ENCODE peak calls at places on chromosomes 13 and 19, in seven cellular contexts. One of them, this sample, is unnamed.

GRCh38 chr13:57874530-57874929 is 243.0 kb downstream of the PCDH17 start:
- DNase-seq in stomach: no peak
- DNase-seq in breast epithelium: no peak
- DNase-seq in GM12878: no peak
- DNase-seq in esophagus muscularis mucosa: no peak
- DNase-seq in suprapubic skin: no peak
- DNase-seq in K562: no peak
- DNase-seq in this sample: no peak

GRCh38 chr13:53064721-53065120 is 36.1 kb downstream of the OLFM4 start:
- DNase-seq in suprapubic skin: no peak
- DNase-seq in esophagus muscularis mucosa: peak
- DNase-seq in GM12878: no peak
- DNase-seq in breast epithelium: no peak
- DNase-seq in K562: no peak
- DNase-seq in stomach: no peak
- DNase-seq in this sample: no peak

GRCh38 chr19:7595466-7596133 is at the start of gene CAMSAP3:
- DNase-seq in esophagus muscularis mucosa: no peak
- DNase-seq in suprapubic skin: no peak
- DNase-seq in K562: peak
- DNase-seq in stomach: peak
- DNase-seq in breast epithelium: no peak
- DNase-seq in GM12878: no peak
- DNase-seq in this sample: no peak

GRCh38 chr13:36297259-36297599 is 385 bp downstream of the CCDC169 start:
- DNase-seq in suprapubic skin: no peak
- DNase-seq in K562: no peak
- DNase-seq in GM12878: no peak
- DNase-seq in esophagus muscularis mucosa: no peak
- DNase-seq in stomach: no peak
- DNase-seq in breast epithelium: no peak
- DNase-seq in this sample: no peak

GRCh38 chr13:90055121-90055520 is 1292.4 kb upstream of the MIR17HG start:
- DNase-seq in esophagus muscularis mucosa: no peak
- DNase-seq in K562: no peak
- DNase-seq in breast epithelium: no peak
- DNase-seq in suprapubic skin: no peak
- DNase-seq in GM12878: no peak
- DNase-seq in stomach: no peak
- DNase-seq in this sample: no peak

GRCh38 chr19:58395220-58395978 is at the start of gene RNF225:
- DNase-seq in GM12878: no peak
- DNase-seq in suprapubic skin: peak
- DNase-seq in esophagus muscularis mucosa: no peak
- DNase-seq in K562: no peak
- DNase-seq in breast epithelium: peak
- DNase-seq in stomach: no peak
- DNase-seq in this sample: no peak

GRCh38 chr13:41179593-41180250 is 14.6 kb downstream of the KBTBD7 start:
- DNase-seq in esophagus muscularis mucosa: no peak
- DNase-seq in breast epithelium: no peak
- DNase-seq in K562: peak
- DNase-seq in GM12878: no peak
- DNase-seq in suprapubic skin: no peak
- DNase-seq in stomach: no peak
- DNase-seq in this sample: no peak

GRCh38 chr19:35856546-35857149 is at the start of gene KIRREL2:
- DNase-seq in breast epithelium: no peak
- DNase-seq in K562: no peak
- DNase-seq in suprapubic skin: no peak
- DNase-seq in stomach: no peak
- DNase-seq in GM12878: no peak
- DNase-seq in esophagus muscularis mucosa: no peak
- DNase-seq in this sample: no peak

GRCh38 chr19:43699506-43700367 is 16.1 kb upstream of the IRGC start:
- DNase-seq in esophagus muscularis mucosa: no peak
- DNase-seq in breast epithelium: no peak
- DNase-seq in stomach: peak
- DNase-seq in K562: no peak
- DNase-seq in GM12878: no peak
- DNase-seq in suprapubic skin: no peak
- DNase-seq in this sample: peak

GRCh38 chr19:4516939-4517300 is 1.4 kb downstream of the PLIN4 start:
- DNase-seq in stomach: no peak
- DNase-seq in K562: no peak
- DNase-seq in suprapubic skin: no peak
- DNase-seq in breast epithelium: no peak
- DNase-seq in esophagus muscularis mucosa: no peak
- DNase-seq in GM12878: no peak
- DNase-seq in this sample: no peak

GRCh38 chr13:23898101-23898500 is 799 bp upstream of the C1QTNF9B start:
- DNase-seq in suprapubic skin: no peak
- DNase-seq in GM12878: no peak
- DNase-seq in K562: no peak
- DNase-seq in esophagus muscularis mucosa: no peak
- DNase-seq in breast epithelium: no peak
- DNase-seq in stomach: no peak
- DNase-seq in this sample: peak

GRCh38 chr13:20869540-20869939 is 33.0 kb downstream of the XPO4 start:
- DNase-seq in GM12878: no peak
- DNase-seq in K562: no peak
- DNase-seq in esophagus muscularis mucosa: no peak
- DNase-seq in suprapubic skin: no peak
- DNase-seq in breast epithelium: no peak
- DNase-seq in stomach: no peak
- DNase-seq in this sample: no peak

GRCh38 chr19:10560154-10560553 is 5.7 kb downstream of the KRI1 start:
- DNase-seq in suprapubic skin: no peak
- DNase-seq in K562: no peak
- DNase-seq in stomach: no peak
- DNase-seq in GM12878: no peak
- DNase-seq in breast epithelium: no peak
- DNase-seq in esophagus muscularis mucosa: no peak
- DNase-seq in this sample: no peak

GRCh38 chr19:42065511-42065910 is 4.5 kb downstream of the GRIK5 start:
- DNase-seq in K562: no peak
- DNase-seq in GM12878: no peak
- DNase-seq in esophagus muscularis mucosa: no peak
- DNase-seq in suprapubic skin: no peak
- DNase-seq in stomach: no peak
- DNase-seq in breast epithelium: no peak
- DNase-seq in this sample: no peak

GRCh38 chr13:22483276-22483675 is 697.5 kb upstream of the SGCG start:
- DNase-seq in breast epithelium: no peak
- DNase-seq in suprapubic skin: no peak
- DNase-seq in K562: no peak
- DNase-seq in esophagus muscularis mucosa: no peak
- DNase-seq in stomach: no peak
- DNase-seq in GM12878: no peak
- DNase-seq in this sample: no peak

GRCh38 chr19:11451942-11452813 is 16.7 kb downstream of the PRKCSH start:
- DNase-seq in breast epithelium: no peak
- DNase-seq in stomach: no peak
- DNase-seq in GM12878: no peak
- DNase-seq in K562: peak
- DNase-seq in esophagus muscularis mucosa: no peak
- DNase-seq in suprapubic skin: no peak
- DNase-seq in this sample: no peak

GRCh38 chr19:33668968-33669367 is 47.2 kb downstream of the CHST8 start:
- DNase-seq in breast epithelium: no peak
- DNase-seq in esophagus muscularis mucosa: no peak
- DNase-seq in suprapubic skin: no peak
- DNase-seq in stomach: no peak
- DNase-seq in K562: no peak
- DNase-seq in GM12878: no peak
- DNase-seq in this sample: no peak

GRCh38 chr19:35341565-35342225 is 6.0 kb upstream of the FFAR1 start:
- DNase-seq in stomach: no peak
- DNase-seq in breast epithelium: no peak
- DNase-seq in esophagus muscularis mucosa: no peak
- DNase-seq in suprapubic skin: no peak
- DNase-seq in GM12878: no peak
- DNase-seq in K562: no peak
- DNase-seq in this sample: no peak

GRCh38 chr13:30364133-30364532 is 56.8 kb upstream of the KATNAL1 start:
- DNase-seq in breast epithelium: no peak
- DNase-seq in stomach: no peak
- DNase-seq in esophagus muscularis mucosa: no peak
- DNase-seq in GM12878: no peak
- DNase-seq in K562: peak
- DNase-seq in suprapubic skin: no peak
- DNase-seq in this sample: no peak

GRCh38 chr13:113176822-113177221 is 18.4 kb downstream of the PROZ start:
- DNase-seq in esophagus muscularis mucosa: no peak
- DNase-seq in stomach: no peak
- DNase-seq in suprapubic skin: no peak
- DNase-seq in GM12878: no peak
- DNase-seq in breast epithelium: no peak
- DNase-seq in K562: no peak
- DNase-seq in this sample: no peak

GRCh38 chr19:11549386-11549953 is 9.6 kb downstream of the ELOF1 start:
- DNase-seq in K562: no peak
- DNase-seq in esophagus muscularis mucosa: no peak
- DNase-seq in breast epithelium: no peak
- DNase-seq in stomach: no peak
- DNase-seq in suprapubic skin: no peak
- DNase-seq in GM12878: no peak
- DNase-seq in this sample: no peak

GRCh38 chr13:73129023-73129422 is 70.2 kb downstream of the KLF5 start:
- DNase-seq in stomach: no peak
- DNase-seq in suprapubic skin: no peak
- DNase-seq in GM12878: no peak
- DNase-seq in breast epithelium: no peak
- DNase-seq in K562: no peak
- DNase-seq in esophagus muscularis mucosa: peak
- DNase-seq in this sample: no peak

GRCh38 chr13:106499905-106500304 is 35.6 kb downstream of the EFNB2 start:
- DNase-seq in GM12878: peak
- DNase-seq in stomach: no peak
- DNase-seq in esophagus muscularis mucosa: no peak
- DNase-seq in suprapubic skin: no peak
- DNase-seq in K562: no peak
- DNase-seq in breast epithelium: no peak
- DNase-seq in this sample: no peak

DNA sequence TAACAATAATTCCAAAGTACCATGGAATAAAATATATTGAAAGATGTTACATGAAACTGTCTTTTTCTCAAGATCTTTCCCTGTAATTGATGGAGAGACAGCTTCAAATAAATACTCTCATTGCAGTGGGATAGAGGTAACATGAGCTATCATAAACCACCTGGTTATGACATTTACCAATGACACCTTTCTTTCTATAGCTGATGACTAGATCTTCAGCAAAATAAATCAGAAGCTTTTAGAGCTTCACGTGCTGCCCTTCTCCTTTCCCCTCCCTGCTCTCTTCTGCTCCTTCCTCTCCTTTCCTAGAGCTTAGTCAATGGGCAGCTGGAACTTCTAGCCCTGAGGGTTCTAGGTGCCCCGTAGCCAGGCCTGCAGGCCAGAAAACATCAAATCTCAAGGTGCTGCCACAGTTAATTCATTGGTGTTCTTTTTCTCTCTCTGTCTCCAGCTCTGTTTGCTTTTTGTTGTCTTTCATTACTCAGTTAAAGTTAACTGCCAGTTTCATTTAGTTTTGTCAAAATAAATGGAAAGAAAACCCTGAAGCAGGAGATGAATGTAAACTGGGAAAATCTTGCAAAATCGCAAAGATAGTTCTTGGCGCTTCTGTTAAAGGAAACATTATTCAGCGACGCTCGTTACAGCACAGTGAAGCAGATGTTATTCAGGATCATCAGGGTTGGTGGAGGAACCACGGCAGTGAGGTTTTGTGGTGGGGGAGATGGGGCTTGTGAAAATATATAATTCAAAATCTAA is 8.3 kb upstream of the METTL21C start:
- DNase-seq in K562: no peak
- DNase-seq in esophagus muscularis mucosa: peak
- DNase-seq in GM12878: no peak
- DNase-seq in suprapubic skin: no peak
- DNase-seq in stomach: no peak
- DNase-seq in breast epithelium: no peak
- DNase-seq in this sample: no peak
- H3K4me3 ChIP-seq in K562: no peak
- H3K4me3 ChIP-seq in esophagus muscularis mucosa: no peak
- H3K4me3 ChIP-seq in GM12878: no peak
- H3K4me3 ChIP-seq in suprapubic skin: no peak
- H3K4me3 ChIP-seq in stomach: no peak
- H3K4me3 ChIP-seq in breast epithelium: no peak
- H3K4me3 ChIP-seq in this sample: no peak

DNA sequence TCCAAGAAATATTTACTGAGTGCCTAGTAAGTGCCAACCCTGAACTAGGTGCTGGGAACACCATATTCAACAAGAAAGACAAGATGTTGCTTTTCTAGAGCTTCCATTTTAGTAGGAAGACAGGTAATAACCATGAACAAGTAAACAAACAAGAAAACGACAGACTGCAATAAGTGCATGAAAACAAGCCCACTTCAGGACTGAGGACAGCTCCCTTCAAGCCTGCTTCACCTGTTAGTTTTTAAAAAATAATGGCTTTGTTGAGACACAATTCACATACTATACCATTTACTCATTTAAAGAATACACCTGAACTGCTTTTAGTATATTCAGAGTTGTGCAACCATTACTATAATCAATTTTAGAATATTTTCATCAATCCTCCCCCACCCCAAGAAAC is 30.4 kb downstream of the CYP4F22 start:
- DNase-seq in suprapubic skin: no peak
- DNase-seq in K562: peak
- DNase-seq in esophagus muscularis mucosa: no peak
- DNase-seq in breast epithelium: no peak
- DNase-seq in GM12878: no peak
- DNase-seq in stomach: no peak
- DNase-seq in this sample: no peak
- TF ChIP-seq POLR2AphosphoS5 in suprapubic skin: no peak
- TF ChIP-seq POLR2AphosphoS5 in K562: no peak
- TF ChIP-seq POLR2AphosphoS5 in esophagus muscularis mucosa: no peak
- TF ChIP-seq POLR2AphosphoS5 in breast epithelium: no peak
- TF ChIP-seq POLR2AphosphoS5 in GM12878: no peak
- TF ChIP-seq POLR2AphosphoS5 in stomach: no peak
- TF ChIP-seq POLR2AphosphoS5 in this sample: no peak

GRCh38 chr19:5680437-5681368 is at the start of the genes HSD11B1L and MICOS13:
- DNase-seq in suprapubic skin: peak
- DNase-seq in K562: peak
- DNase-seq in GM12878: peak
- DNase-seq in breast epithelium: peak
- DNase-seq in esophagus muscularis mucosa: peak
- DNase-seq in stomach: peak
- DNase-seq in this sample: peak
- TF ChIP-seq POLR2A in suprapubic skin: no peak
- TF ChIP-seq POLR2A in K562: peak
- TF ChIP-seq POLR2A in GM12878: peak
- TF ChIP-seq POLR2A in breast epithelium: peak
- TF ChIP-seq POLR2A in esophagus muscularis mucosa: no peak
- TF ChIP-seq POLR2A in stomach: no peak
- TF ChIP-seq POLR2A in this sample: no peak

GRCh38 chr13:97459215-97459772 is 25.3 kb downstream of the RAP2A start:
- DNase-seq in K562: no peak
- DNase-seq in esophagus muscularis mucosa: no peak
- DNase-seq in stomach: no peak
- DNase-seq in breast epithelium: no peak
- DNase-seq in GM12878: peak
- DNase-seq in suprapubic skin: no peak
- DNase-seq in this sample: no peak
- H3K4me3 ChIP-seq in K562: no peak
- H3K4me3 ChIP-seq in esophagus muscularis mucosa: no peak
- H3K4me3 ChIP-seq in stomach: no peak
- H3K4me3 ChIP-seq in breast epithelium: no peak
- H3K4me3 ChIP-seq in GM12878: peak
- H3K4me3 ChIP-seq in suprapubic skin: no peak
- H3K4me3 ChIP-seq in this sample: no peak

GRCh38 chr19:940591-941291 is 14.9 kb downstream of the ARID3A start:
- DNase-seq in K562: no peak
- DNase-seq in GM12878: no peak
- DNase-seq in esophagus muscularis mucosa: no peak
- DNase-seq in breast epithelium: peak
- DNase-seq in suprapubic skin: peak
- DNase-seq in stomach: peak
- DNase-seq in this sample: peak
- TF ChIP-seq POLR2AphosphoS5 in K562: no peak
- TF ChIP-seq POLR2AphosphoS5 in GM12878: no peak
- TF ChIP-seq POLR2AphosphoS5 in esophagus muscularis mucosa: no peak
- TF ChIP-seq POLR2AphosphoS5 in breast epithelium: peak
- TF ChIP-seq POLR2AphosphoS5 in suprapubic skin: peak
- TF ChIP-seq POLR2AphosphoS5 in stomach: peak
- TF ChIP-seq POLR2AphosphoS5 in this sample: no peak

This sample was measured in sigmoid colon.